ENCODE peak calls at places on chromosomes 13 and 19, in six cellular contexts. L, Q, N, P, R and W are unnamed samples.

GRCh38 chr13:49669735-49670309 is 21.5 kb downstream of the EBPL start:
- DNase-seq in P (peak), L (no peak), Q (no peak), N (peak), R (no peak), W (no peak)

GRCh38 chr19:49422407-49423277 is 599 bp downstream of the PTH2 start:
- DNase-seq in Q (no peak), L (no peak), N (no peak), R (peak), P (peak), W (no peak)

GRCh38 chr13:114069376-114070097 is 62.9 kb downstream of the RASA3 start:
- DNase-seq in L (no peak), R (no peak), P (no peak), Q (no peak), N (no peak), W (no peak)

GRCh38 chr13:30866692-30867669 is 39.1 kb upstream of the MEDAG start:
- DNase-seq in R (no peak), Q (no peak), P (no peak), N (no peak), L (no peak), W (no peak)

GRCh38 chr19:51830263-51830662 is 35.3 kb downstream of the FPR3 start:
- DNase-seq in N (no peak), P (no peak), L (no peak), R (no peak), Q (no peak), W (no peak)

GRCh38 chr19:29927944-29928669 is 13.9 kb upstream of the URI1 start:
- DNase-seq in R (no peak), P (no peak), N (no peak), L (no peak), Q (no peak), W (no peak)

GRCh38 chr19:33871605-33872004 is 74.9 kb downstream of the KCTD15 start:
- DNase-seq in R (no peak), L (no peak), P (no peak), Q (no peak), N (no peak), W (no peak)

GRCh38 chr19:17538684-17539287 is 16.7 kb upstream of the COLGALT1 start:
- DNase-seq in L (no peak), N (no peak), P (no peak), R (peak), Q (no peak), W (no peak)

GRCh38 chr19:44925114-44925891 is 10.9 kb downstream of the APOC1 start:
- DNase-seq in R (no peak), Q (no peak), L (peak), P (no peak), N (peak), W (no peak)

GRCh38 chr13:39251340-39251739 is 213.1 kb downstream of the NHLRC3 start:
- DNase-seq in N (no peak), R (no peak), L (no peak), P (no peak), Q (no peak), W (no peak)